ENCODE peak calls at places on chromosome 7, in four cellular contexts. One of them, this sample, is unnamed.

GRCh38 chr7:20647051-20647450 is 31.6 kb downstream of the ABCB5 start:
- DNase-seq in HepG2: no peak
- DNase-seq in GM12878: no peak
- DNase-seq in K562: no peak
- DNase-seq in this sample: no peak

GRCh38 chr7:86479144-86479543 is 164.6 kb upstream of the GRM3 start:
- DNase-seq in K562: no peak
- DNase-seq in HepG2: no peak
- DNase-seq in GM12878: no peak
- DNase-seq in this sample: no peak

GRCh38 chr7:40493609-40494041 is 358.8 kb downstream of the SUGCT start:
- DNase-seq in K562: no peak
- DNase-seq in HepG2: no peak
- DNase-seq in GM12878: no peak
- DNase-seq in this sample: no peak

GRCh38 chr7:1855396-1856160 is 185.5 kb downstream of the ELFN1 start:
- DNase-seq in K562: no peak
- DNase-seq in HepG2: no peak
- DNase-seq in GM12878: no peak
- DNase-seq in this sample: no peak

GRCh38 chr7:2639151-2639993 is 7.6 kb downstream of the TTYH3 start:
- DNase-seq in HepG2: no peak
- DNase-seq in K562: no peak
- DNase-seq in GM12878: no peak
- DNase-seq in this sample: no peak

GRCh38 chr7:158979023-158979529 is 122.7 kb downstream of the DYNC2I1 start:
- DNase-seq in GM12878: no peak
- DNase-seq in K562: no peak
- DNase-seq in HepG2: no peak
- DNase-seq in this sample: no peak

GRCh38 chr7:155796381-155797261 is 15.6 kb downstream of the SHH start:
- DNase-seq in HepG2: no peak
- DNase-seq in K562: peak; percentile 91
- DNase-seq in GM12878: no peak
- DNase-seq in this sample: peak; percentile 48

GRCh38 chr7:12422449-12423320 is 19.0 kb upstream of the VWDE start:
- DNase-seq in HepG2: no peak
- DNase-seq in K562: no peak
- DNase-seq in GM12878: no peak
- DNase-seq in this sample: no peak

GRCh38 chr7:65325793-65326432 is 47.7 kb upstream of the ZNF92 start:
- DNase-seq in K562: no peak
- DNase-seq in HepG2: no peak
- DNase-seq in GM12878: no peak
- DNase-seq in this sample: no peak

GRCh38 chr7:152336754-152337368 is 98.9 kb downstream of the KMT2C start:
- DNase-seq in GM12878: no peak
- DNase-seq in K562: no peak
- DNase-seq in HepG2: peak; percentile 53
- DNase-seq in this sample: peak; percentile 71

GRCh38 chr7:41977165-41977651 is 259.8 kb downstream of the GLI3 start:
- DNase-seq in GM12878: no peak
- DNase-seq in HepG2: peak; percentile 21
- DNase-seq in K562: peak; percentile 14
- DNase-seq in this sample: peak; percentile 53

GRCh38 chr7:48365010-48365409 is 193.8 kb downstream of the ABCA13 start:
- DNase-seq in K562: no peak
- DNase-seq in GM12878: no peak
- DNase-seq in HepG2: no peak
- DNase-seq in this sample: no peak

GRCh38 chr7:92987543-92987942 is 130.2 kb downstream of the SAMD9 start:
- DNase-seq in HepG2: no peak
- DNase-seq in GM12878: no peak
- DNase-seq in K562: no peak
- DNase-seq in this sample: no peak

GRCh38 chr7:101865031-101865824 is 47.8 kb downstream of the CUX1 start:
- DNase-seq in K562: no peak
- DNase-seq in HepG2: peak; percentile 52
- DNase-seq in GM12878: no peak
- DNase-seq in this sample: no peak

GRCh38 chr7:98323597-98324322 is 42.3 kb downstream of the BRI3 start:
- DNase-seq in K562: no peak
- DNase-seq in HepG2: no peak
- DNase-seq in GM12878: no peak
- DNase-seq in this sample: no peak

GRCh38 chr7:151251328-151251925 is 2.9 kb upstream of the SMARCD3 start:
- DNase-seq in GM12878: no peak
- DNase-seq in HepG2: no peak
- DNase-seq in K562: no peak
- DNase-seq in this sample: peak; percentile 57

GRCh38 chr7:129169171-129169643 is 19.2 kb upstream of the SMO start:
- DNase-seq in GM12878: no peak
- DNase-seq in HepG2: no peak
- DNase-seq in K562: peak; percentile 94
- DNase-seq in this sample: no peak

GRCh38 chr7:141076377-141076776 is 2.5 kb downstream of the TMEM178B start:
- DNase-seq in HepG2: no peak
- DNase-seq in GM12878: no peak
- DNase-seq in K562: no peak
- DNase-seq in this sample: no peak

GRCh38 chr7:133746847-133747246 is 380.3 kb upstream of the LRGUK start:
- DNase-seq in K562: no peak
- DNase-seq in HepG2: peak; percentile 16
- DNase-seq in GM12878: no peak
- DNase-seq in this sample: no peak

GRCh38 chr7:15947749-15948148 is 261.3 kb upstream of the MEOX2 start:
- DNase-seq in GM12878: no peak
- DNase-seq in K562: no peak
- DNase-seq in HepG2: no peak
- DNase-seq in this sample: no peak

GRCh38 chr7:7972128-7972527 is 3.5 kb downstream of the GLCCI1 start:
- DNase-seq in GM12878: no peak
- DNase-seq in HepG2: no peak
- DNase-seq in K562: no peak
- DNase-seq in this sample: no peak

GRCh38 chr7:22137026-22137425 is 191.3 kb upstream of the CDCA7L start:
- DNase-seq in HepG2: no peak
- DNase-seq in GM12878: no peak
- DNase-seq in K562: no peak
- DNase-seq in this sample: no peak

GRCh38 chr7:5614579-5614978 is 166.9 kb downstream of the RNF216 start:
- DNase-seq in K562: no peak
- DNase-seq in GM12878: no peak
- DNase-seq in HepG2: no peak
- DNase-seq in this sample: no peak

DNA sequence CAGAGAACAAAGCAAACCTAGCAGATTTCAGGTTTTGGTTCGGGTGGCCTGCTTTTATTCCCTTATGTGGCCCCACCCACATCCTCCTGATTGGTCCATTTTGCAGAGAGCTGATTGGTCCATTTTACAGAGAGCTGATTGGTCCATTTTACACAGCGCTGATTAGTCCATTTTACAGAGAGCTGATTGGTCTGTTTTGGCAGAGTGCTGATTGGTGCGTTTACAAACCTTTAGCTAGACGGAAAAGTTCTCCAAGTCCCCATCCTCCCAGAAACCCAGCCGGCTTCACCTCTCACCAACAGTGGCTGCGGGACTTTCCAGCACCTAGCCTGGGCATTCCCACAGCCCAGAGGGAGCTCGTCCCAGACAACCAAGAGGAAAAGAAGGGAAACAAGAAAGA is 3.2 kb downstream of the ITPRID1 start:
- DNase-seq in HepG2: no peak
- DNase-seq in K562: no peak
- DNase-seq in GM12878: no peak
- DNase-seq in this sample: no peak
- TF ChIP-seq POLR2AphosphoS2 in HepG2: no peak
- TF ChIP-seq POLR2AphosphoS2 in K562: no peak
- TF ChIP-seq POLR2AphosphoS2 in GM12878: no peak
- TF ChIP-seq POLR2AphosphoS2 in this sample: no peak

DNA sequence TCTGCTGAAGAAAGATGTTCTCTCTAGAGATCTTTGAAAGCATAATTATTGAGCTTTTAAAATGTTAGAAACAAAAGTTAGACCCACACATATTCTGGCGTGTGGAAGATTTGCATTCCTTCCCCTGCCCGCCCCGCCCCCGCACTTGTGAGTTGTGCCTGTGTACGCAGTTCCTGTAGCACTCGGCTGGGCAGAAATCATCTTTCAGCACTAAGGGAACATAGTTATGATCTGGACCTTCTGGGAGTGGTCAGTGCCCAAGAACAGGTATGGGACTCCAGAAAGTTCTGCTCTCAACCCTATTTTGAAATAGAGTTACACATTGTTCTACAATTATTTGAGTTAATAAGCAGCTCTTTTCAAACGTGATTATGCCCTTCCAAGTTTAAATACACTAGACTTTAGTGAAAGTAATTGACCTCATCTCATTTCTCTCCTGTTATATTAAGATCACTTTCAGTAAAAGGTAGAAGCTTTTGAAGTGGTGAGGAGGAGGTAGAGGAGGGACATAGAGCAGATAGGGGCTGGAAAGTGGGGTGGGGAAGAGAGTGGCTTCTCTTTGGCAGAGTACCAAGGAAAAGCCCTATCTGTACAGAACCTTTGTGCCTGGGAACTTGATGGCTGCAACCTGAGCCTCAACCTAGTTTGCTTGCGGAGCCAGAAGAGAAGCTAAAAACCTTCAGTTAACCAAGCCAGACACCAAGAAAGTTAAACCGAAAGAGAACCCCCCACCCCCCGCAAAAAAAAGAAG is 5.7 kb downstream of the BLVRA start:
- DNase-seq in HepG2: peak; percentile 58
- DNase-seq in GM12878: no peak
- DNase-seq in K562: peak; percentile 58
- DNase-seq in this sample: peak; percentile 42
- TF ChIP-seq POLR2AphosphoS2 in HepG2: no peak
- TF ChIP-seq POLR2AphosphoS2 in GM12878: no peak
- TF ChIP-seq POLR2AphosphoS2 in K562: no peak
- TF ChIP-seq POLR2AphosphoS2 in this sample: no peak

GRCh38 chr7:139496528-139496927 is 13.1 kb upstream of the KLRG2 start:
- DNase-seq in HepG2: no peak
- DNase-seq in K562: no peak
- DNase-seq in GM12878: no peak
- DNase-seq in this sample: no peak

GRCh38 chr7:139492293-139492692 is 8.8 kb upstream of the KLRG2 start:
- DNase-seq in K562: no peak
- DNase-seq in HepG2: no peak
- DNase-seq in GM12878: no peak
- DNase-seq in this sample: no peak

GRCh38 chr7:139500770-139501138 is 17.3 kb upstream of the KLRG2 start:
- DNase-seq in GM12878: no peak
- DNase-seq in HepG2: no peak
- DNase-seq in K562: no peak
- DNase-seq in this sample: no peak

GRCh38 chr7:139494835-139495568 is 11.5 kb upstream of the KLRG2 start:
- DNase-seq in HepG2: no peak
- DNase-seq in K562: no peak
- DNase-seq in GM12878: peak; percentile 47
- DNase-seq in this sample: no peak

DNA sequence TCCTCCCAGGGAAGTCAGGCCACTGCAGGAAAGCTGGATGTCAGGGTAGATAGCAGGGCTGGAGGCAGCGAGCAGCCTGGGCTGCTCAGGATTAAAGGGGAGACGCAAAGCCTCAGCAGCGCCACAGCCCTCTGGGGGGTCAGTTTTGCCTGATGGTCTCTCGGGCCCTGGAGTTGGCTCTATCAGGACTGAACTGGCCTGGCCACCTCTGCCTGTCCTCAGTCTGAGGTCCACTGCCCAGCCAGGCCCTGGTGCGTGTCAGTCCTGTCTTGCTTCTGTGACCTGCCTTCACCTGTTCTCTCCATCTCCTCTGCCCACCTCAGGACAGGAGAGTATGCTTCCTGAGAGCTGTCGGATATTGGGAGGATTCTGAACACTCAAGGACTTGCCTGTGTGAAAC is 12.3 kb upstream of the KLRG2 start:
- DNase-seq in GM12878: no peak
- DNase-seq in HepG2: no peak
- DNase-seq in K562: no peak
- DNase-seq in this sample: no peak
- TF ChIP-seq POLR2AphosphoS2 in GM12878: no peak
- TF ChIP-seq POLR2AphosphoS2 in HepG2: no peak
- TF ChIP-seq POLR2AphosphoS2 in K562: no peak
- TF ChIP-seq POLR2AphosphoS2 in this sample: no peak

DNA sequence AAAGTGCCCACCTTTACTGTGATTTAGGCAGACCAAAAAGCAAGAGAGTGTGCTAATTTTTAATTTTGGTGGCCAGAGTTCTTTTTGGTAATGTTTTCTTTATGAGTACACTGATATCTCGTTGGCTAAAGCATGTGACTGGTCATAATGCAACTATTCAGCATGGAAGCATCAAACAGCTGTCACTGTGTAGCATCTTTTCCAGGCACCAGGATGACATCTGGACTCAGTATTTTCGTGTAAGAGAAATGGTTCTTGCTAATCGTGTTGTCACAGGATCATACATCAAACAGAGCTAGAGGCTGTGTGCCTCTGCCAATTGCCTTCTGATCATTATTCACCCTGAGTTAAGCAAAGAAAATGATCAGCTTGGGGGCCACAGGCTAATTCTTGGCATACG is 118.9 kb downstream of the SND1 start:
- DNase-seq in HepG2: no peak
- DNase-seq in GM12878: no peak
- DNase-seq in K562: no peak
- DNase-seq in this sample: no peak
- TF ChIP-seq POLR2AphosphoS2 in HepG2: no peak
- TF ChIP-seq POLR2AphosphoS2 in GM12878: no peak
- TF ChIP-seq POLR2AphosphoS2 in K562: no peak
- TF ChIP-seq POLR2AphosphoS2 in this sample: no peak

This sample was measured in A549.